ENCODE peak calls at places on chromosomes 2 and 18, in ten cellular contexts. F, J, M, Z, D, B, K, Q, V and L are unnamed samples.

GRCh38 chr2:7011376-7012083 is 94.3 kb downstream of the RNF144A start:
- DNase-seq in F (peak), J (no peak), M (no peak), Z (peak), D (no peak), B (no peak), K (no peak), Q (no peak), V (no peak), L (no peak)

GRCh38 chr18:35174093-35174731 is 66.6 kb upstream of the ZNF397 start:
- DNase-seq in F (peak), J (no peak), M (no peak), Z (no peak), D (no peak), B (no peak), K (no peak), Q (no peak), V (no peak), L (no peak)

GRCh38 chr2:30234180-30234971 is 3.0 kb downstream of the LBH start:
- DNase-seq in F (peak), J (peak), M (no peak), Z (peak), D (no peak), B (peak), K (no peak), Q (no peak), V (peak), L (peak)

GRCh38 chr2:236939751-236940229 is 145.9 kb upstream of the COPS8 start:
- DNase-seq in F (no peak), J (no peak), M (no peak), Z (peak), D (no peak), B (no peak), K (no peak), Q (no peak), V (no peak), L (peak)

GRCh38 chr2:234808907-234809306 is 142.9 kb upstream of the SH3BP4 start:
- DNase-seq in F (no peak), J (no peak), M (no peak), Z (no peak), D (no peak), B (no peak), K (no peak), Q (no peak), V (no peak), L (no peak)

GRCh38 chr2:17971531-17971930 is 93.1 kb downstream of the KCNS3 start:
- DNase-seq in F (no peak), J (no peak), M (no peak), Z (no peak), D (no peak), B (no peak), K (no peak), Q (no peak), V (no peak), L (no peak)

GRCh38 chr18:39841133-39842041 is 2113.6 kb upstream of the PIK3C3 start:
- DNase-seq in F (peak), J (peak), M (peak), Z (peak), D (peak), B (no peak), K (peak), Q (peak), V (no peak), L (peak)

GRCh38 chr2:127048618-127048935 is 58.4 kb downstream of the BIN1 start:
- DNase-seq in F (no peak), J (no peak), M (no peak), Z (no peak), D (no peak), B (no peak), K (no peak), Q (peak), V (no peak), L (peak)

GRCh38 chr18:11960743-11961380 is 20.4 kb upstream of the IMPA2 start:
- DNase-seq in F (no peak), J (no peak), M (peak), Z (no peak), D (no peak), B (no peak), K (no peak), Q (no peak), V (no peak), L (no peak)

GRCh38 chr2:60498176-60499081 is 55.0 kb downstream of the BCL11A start:
- DNase-seq in F (no peak), J (no peak), M (no peak), Z (no peak), D (no peak), B (no peak), K (no peak), Q (no peak), V (no peak), L (no peak)

GRCh38 chr2:23350792-23351355 is 34.1 kb upstream of the KLHL29 start:
- DNase-seq in F (no peak), J (no peak), M (no peak), Z (no peak), D (no peak), B (no peak), K (no peak), Q (no peak), V (no peak), L (no peak)

GRCh38 chr2:4354678-4355077 is 651.3 kb downstream of the DCDC2C start:
- DNase-seq in F (no peak), J (peak), M (peak), Z (no peak), D (no peak), B (no peak), K (no peak), Q (no peak), V (no peak), L (no peak)

GRCh38 chr18:2150566-2150965 is 420.7 kb downstream of the METTL4 start:
- DNase-seq in F (no peak), J (no peak), M (no peak), Z (no peak), D (no peak), B (no peak), K (no peak), Q (no peak), V (no peak), L (no peak)

DNA sequence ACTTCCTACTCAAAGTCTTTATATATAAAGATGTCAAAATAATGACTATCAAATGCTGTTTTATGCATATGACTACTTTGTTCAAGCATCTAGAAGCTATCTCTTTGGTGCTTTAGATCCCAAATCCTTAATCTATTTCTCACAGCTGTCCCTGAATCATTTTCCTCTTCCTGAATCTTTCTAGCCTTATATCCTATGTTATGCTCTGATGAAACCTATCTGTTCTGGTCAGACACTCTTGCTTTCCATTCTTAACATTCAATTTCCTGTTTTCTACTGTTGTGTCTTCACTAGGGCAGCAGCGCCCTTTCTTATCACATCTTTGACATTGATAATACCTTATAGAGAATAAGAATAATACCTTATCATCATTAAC is 6.3 kb upstream of the PARD3B start:
- DNase-seq in F (peak), J (no peak), M (no peak), Z (no peak), D (no peak), B (no peak), K (no peak), Q (no peak), V (no peak), L (no peak)
- H3K27ac ChIP-seq in F (no peak), J (no peak), M (no peak), Z (peak), D (no peak), B (no peak), K (no peak), Q (no peak), V (no peak), L (no peak)

DNA sequence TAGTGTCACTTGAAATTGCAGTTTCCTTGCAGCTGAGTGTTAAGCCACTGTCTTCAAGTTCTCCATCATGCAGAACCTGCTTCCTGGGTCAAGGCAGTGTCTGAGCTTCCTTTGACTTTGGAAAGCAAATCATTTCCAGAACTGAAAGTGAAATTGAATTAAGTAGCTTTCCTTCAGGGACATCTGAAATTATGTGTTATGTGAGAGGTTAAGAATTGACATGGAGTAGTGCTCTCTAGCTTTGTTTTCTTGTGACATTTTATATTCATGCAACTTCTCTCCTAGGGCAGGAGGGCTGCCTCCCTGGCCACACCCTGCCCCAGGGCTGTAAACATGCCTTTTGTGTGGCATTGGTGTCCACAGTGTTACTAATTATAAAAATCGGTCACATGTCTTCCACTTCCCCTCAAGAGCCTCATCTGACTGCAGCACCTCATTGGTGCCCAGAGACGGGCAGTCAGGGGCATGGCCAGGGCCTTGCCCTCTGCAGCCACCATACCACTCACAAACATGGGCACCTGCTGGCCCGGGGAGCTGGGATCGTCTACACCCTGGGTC is 14.4 kb downstream of the RAB12 start:
- DNase-seq in F (no peak), J (no peak), M (no peak), Z (no peak), D (no peak), B (peak), K (peak), Q (peak), V (no peak), L (peak)
- H3K4me3 ChIP-seq in F (no peak), J (no peak), M (no peak), Z (no peak), D (no peak), B (no peak), K (peak), Q (peak), V (no peak), L (no peak)

GRCh38 chr2:44596537-44597320 is 235.0 kb downstream of the CAMKMT start:
- DNase-seq in F (peak), J (no peak), M (no peak), Z (no peak), D (no peak), B (no peak), K (no peak), Q (no peak), V (no peak), L (no peak)

GRCh38 chr2:44598330-44598729 is 236.6 kb downstream of the CAMKMT start:
- DNase-seq in F (no peak), J (no peak), M (no peak), Z (no peak), D (no peak), B (no peak), K (no peak), Q (no peak), V (no peak), L (no peak)

GRCh38 chr2:44602446-44602845 is 240.7 kb downstream of the CAMKMT start:
- DNase-seq in F (no peak), J (no peak), M (no peak), Z (no peak), D (no peak), B (no peak), K (no peak), Q (no peak), V (no peak), L (no peak)

DNA sequence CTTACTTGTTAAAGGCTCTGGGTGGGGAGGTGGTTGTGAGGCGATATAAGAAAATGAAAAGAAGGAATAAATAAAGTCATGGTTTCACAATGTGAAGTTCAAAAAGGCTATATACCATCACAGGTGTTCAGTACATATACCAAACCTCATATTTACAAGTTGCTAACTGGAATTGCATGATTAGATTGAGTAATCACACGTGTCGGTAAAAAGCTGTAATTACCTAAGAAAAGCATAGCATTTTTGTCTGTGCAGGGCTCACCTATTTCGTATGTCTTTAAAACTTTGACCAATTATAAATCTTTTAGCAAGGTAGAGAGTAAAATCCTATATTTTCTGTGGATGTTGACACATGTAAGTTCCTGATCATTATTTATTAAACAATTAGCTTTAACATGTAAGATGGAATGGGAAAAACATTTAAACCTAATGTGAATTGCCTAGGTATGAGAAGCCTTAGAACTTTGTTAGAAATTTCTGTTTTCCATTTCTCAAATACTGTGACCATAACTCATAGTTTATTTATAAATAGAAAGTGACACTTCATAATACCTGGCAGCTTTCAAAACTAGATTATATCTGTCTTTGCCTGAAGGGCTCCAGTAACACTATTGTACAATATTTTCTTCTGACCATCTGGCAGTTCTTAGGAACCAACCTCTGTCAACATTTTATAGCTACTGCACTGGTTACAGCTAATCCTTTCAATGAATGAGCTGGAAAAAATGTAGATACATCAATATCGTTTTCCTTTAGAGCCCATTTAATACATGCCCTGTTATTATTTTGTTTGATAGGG is 237.2 kb downstream of the CAMKMT start:
- DNase-seq in F (no peak), J (no peak), M (no peak), Z (no peak), D (no peak), B (no peak), K (no peak), Q (no peak), V (no peak), L (no peak)
- H3K27ac ChIP-seq in F (no peak), J (no peak), M (no peak), Z (no peak), D (no peak), B (no peak), K (no peak), Q (no peak), V (no peak), L (no peak)

GRCh38 chr18:42821492-42821891 is 294.0 kb downstream of the RIT2 start:
- DNase-seq in F (no peak), J (no peak), M (no peak), Z (no peak), D (no peak), B (no peak), K (no peak), Q (no peak), V (no peak), L (no peak)
- H3K4me3 ChIP-seq in F (no peak), J (no peak), M (no peak), Z (no peak), D (no peak), B (no peak), K (no peak), Q (no peak), V (no peak), L (no peak)

GRCh38 chr2:33265584-33266338 is 210.7 kb upstream of the RASGRP3 start:
- DNase-seq in F (no peak), J (no peak), M (no peak), Z (peak), D (no peak), B (no peak), K (no peak), Q (no peak), V (no peak), L (no peak)

GRCh38 chr2:33266467-33266866 is 210.0 kb upstream of the RASGRP3 start:
- DNase-seq in F (no peak), J (no peak), M (no peak), Z (no peak), D (no peak), B (no peak), K (no peak), Q (no peak), V (no peak), L (no peak)

GRCh38 chr2:33268246-33268831 is 208.1 kb upstream of the RASGRP3 start:
- DNase-seq in F (peak), J (no peak), M (no peak), Z (peak), D (no peak), B (no peak), K (no peak), Q (no peak), V (no peak), L (no peak)

GRCh38 chr2:33267043-33267442 is 209.4 kb upstream of the RASGRP3 start:
- DNase-seq in F (no peak), J (no peak), M (no peak), Z (no peak), D (no peak), B (no peak), K (no peak), Q (no peak), V (no peak), L (no peak)

DNA sequence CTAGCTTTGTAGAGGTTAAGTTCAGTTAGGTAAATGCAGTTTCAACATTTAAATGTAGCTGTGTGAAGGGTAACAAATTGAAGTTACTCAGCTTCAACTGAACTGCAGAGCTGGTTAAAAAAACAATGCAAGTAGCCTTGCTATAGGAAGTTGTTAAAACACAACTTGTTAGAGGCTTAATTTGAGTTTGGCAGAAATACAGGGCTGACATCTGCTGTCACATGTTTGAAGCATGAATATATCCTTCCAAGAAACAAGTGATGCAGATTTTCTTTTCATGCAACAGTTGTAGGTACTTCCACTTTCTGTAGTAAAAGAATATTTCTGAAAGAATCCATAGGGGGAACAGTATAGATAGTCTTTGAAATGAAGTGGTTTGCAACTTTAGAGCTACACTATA is 208.7 kb upstream of the RASGRP3 start:
- DNase-seq in F (peak), J (no peak), M (no peak), Z (peak), D (no peak), B (no peak), K (no peak), Q (no peak), V (no peak), L (no peak)
- H3K27ac ChIP-seq in F (peak), J (no peak), M (no peak), Z (peak), D (no peak), B (no peak), K (no peak), Q (no peak), V (no peak), L (no peak)

GRCh38 chr18:9135912-9136314 is 668 bp upstream of the ANKRD12 start:
- DNase-seq in F (peak), J (peak), M (peak), Z (peak), D (no peak), B (no peak), K (no peak), Q (no peak), V (no peak), L (peak)

GRCh38 chr18:9133225-9133624 is 3.4 kb upstream of the ANKRD12 start:
- DNase-seq in F (no peak), J (no peak), M (no peak), Z (no peak), D (no peak), B (no peak), K (no peak), Q (no peak), V (no peak), L (no peak)

GRCh38 chr18:9136315-9137141 is at the start of gene ANKRD12:
- DNase-seq in F (peak), J (peak), M (peak), Z (peak), D (peak), B (peak), K (peak), Q (peak), V (peak), L (peak)

GRCh38 chr18:9137168-9138066 is 836 bp downstream of the ANKRD12 start:
- DNase-seq in F (peak), J (peak), M (peak), Z (peak), D (peak), B (peak), K (peak), Q (peak), V (peak), L (peak)

DNA sequence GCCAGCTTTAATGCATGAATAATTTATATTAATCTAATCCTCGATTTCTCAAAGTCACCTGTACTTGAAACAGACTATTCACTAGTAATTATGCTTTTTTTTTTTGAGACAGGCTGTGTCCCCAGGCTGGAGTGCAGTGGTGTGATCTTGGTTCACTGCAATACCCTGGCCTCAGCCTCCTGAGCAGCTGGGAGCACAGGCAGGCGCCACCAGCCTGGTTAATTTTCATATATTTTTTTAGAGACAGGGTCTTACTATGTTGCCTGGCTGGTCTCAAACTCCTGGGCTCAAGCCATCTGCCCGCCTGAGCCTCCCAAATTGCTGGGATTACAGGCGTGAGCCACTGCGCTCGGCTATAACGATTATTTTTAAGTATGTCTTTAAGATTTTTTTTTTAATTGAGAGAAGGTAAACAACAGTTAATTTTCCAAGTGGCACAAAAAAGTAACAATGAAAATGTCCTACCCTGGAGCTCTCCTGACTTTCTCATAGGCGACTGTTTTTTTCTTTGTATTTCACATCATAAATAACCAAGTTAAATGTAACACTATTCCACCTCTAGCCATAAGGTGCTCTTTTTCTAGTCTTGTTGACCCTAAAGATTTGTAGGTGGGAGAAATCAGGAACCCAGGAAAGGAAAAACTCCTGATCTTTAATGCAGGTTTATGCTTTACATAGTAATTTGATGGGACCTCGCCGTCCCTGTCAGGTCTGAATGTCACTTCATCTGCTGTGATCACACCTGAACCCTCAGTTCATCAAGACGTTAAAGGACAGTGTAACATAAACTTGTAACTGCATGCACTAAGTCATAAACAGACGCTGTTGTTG is 1.3 kb upstream of the ANKRD12 start:
- DNase-seq in F (no peak), J (no peak), M (no peak), Z (no peak), D (no peak), B (no peak), K (no peak), Q (peak), V (no peak), L (no peak)
- H3K4me3 ChIP-seq in F (peak), J (peak), M (peak), Z (peak), D (peak), B (peak), K (peak), Q (peak), V (peak), L (peak)

GRCh38 chr2:42186945-42187632 is 17.9 kb downstream of the EML4 start:
- DNase-seq in F (no peak), J (no peak), M (no peak), Z (no peak), D (no peak), B (no peak), K (no peak), Q (no peak), V (no peak), L (no peak)

GRCh38 chr2:42191285-42192009 is 22.3 kb downstream of the EML4 start:
- DNase-seq in F (no peak), J (no peak), M (no peak), Z (no peak), D (no peak), B (no peak), K (no peak), Q (no peak), V (no peak), L (no peak)

GRCh38 chr2:42190191-42190590 is 21.0 kb downstream of the EML4 start:
- DNase-seq in F (no peak), J (no peak), M (no peak), Z (no peak), D (no peak), B (no peak), K (no peak), Q (no peak), V (no peak), L (no peak)

GRCh38 chr2:42187886-42188285 is 18.7 kb downstream of the EML4 start:
- DNase-seq in F (no peak), J (no peak), M (no peak), Z (no peak), D (no peak), B (no peak), K (no peak), Q (no peak), V (no peak), L (no peak)

GRCh38 chr2:42189235-42189566 is 20.0 kb downstream of the EML4 start:
- DNase-seq in F (no peak), J (no peak), M (no peak), Z (no peak), D (no peak), B (no peak), K (no peak), Q (no peak), V (no peak), L (no peak)
- H3K27ac ChIP-seq in F (no peak), J (no peak), M (peak), Z (no peak), D (no peak), B (no peak), K (no peak), Q (no peak), V (no peak), L (no peak)